ENCODE peak calls at places on chromosomes 2 and 18, in six cellular contexts. X is left lobe of liver; C is HuH-7.5; S is activated naive CD8-positive, alpha-beta T cell treated with anti-CD3 and anti-CD28 coated beads, Interleukin-2, amount 50 U/mL, for 24 hours; L is HCEC 1CT; P is progenitor cell of endocrine pancreas. F is an unnamed sample.

GRCh38 chr2:181948227-181948626 is 37.4 kb upstream of the PPP1R1C start:
- DNase-seq in S (no peak), X (no peak), C (no peak), L (peak), P (no peak), F (no peak)

GRCh38 chr2:46273225-46273863 is 23.9 kb upstream of the EPAS1 start:
- DNase-seq in C (no peak), S (no peak), P (no peak), X (no peak), L (no peak), F (no peak)

GRCh38 chr2:96138146-96139145 is at the start of gene ASTL:
- DNase-seq in P (peak), S (peak), X (no peak), L (peak), C (peak), F (peak)

GRCh38 chr2:189440644-189440946 is 679 bp upstream of the WDR75 start:
- DNase-seq in C (no peak), L (no peak), X (no peak), S (no peak), P (no peak), F (no peak)

GRCh38 chr2:75607988-75608683 is 38.4 kb upstream of the MRPL19 start:
- DNase-seq in P (no peak), X (no peak), L (peak), S (no peak), C (no peak), F (no peak)

GRCh38 chr18:63004466-63005089 is 289.2 kb downstream of the PHLPP1 start:
- DNase-seq in C (no peak), S (no peak), X (no peak), L (no peak), P (no peak), F (no peak)

GRCh38 chr2:240121190-240121589 is 14.9 kb downstream of the COPS9 start:
- DNase-seq in C (no peak), L (no peak), S (no peak), X (no peak), P (no peak), F (no peak)

GRCh38 chr2:37005118-37005868 is 39.0 kb upstream of the STRN start:
- DNase-seq in S (no peak), C (no peak), X (no peak), P (no peak), L (no peak), F (peak)

GRCh38 chr2:64056021-64056420 is 36.8 kb upstream of the VPS54 start:
- DNase-seq in S (no peak), L (no peak), P (no peak), C (no peak), X (no peak), F (no peak)

GRCh38 chr18:76620326-76620813 is 125.3 kb upstream of the ZNF516 start:
- DNase-seq in P (peak), X (no peak), C (peak), S (peak), L (peak), F (peak)

GRCh38 chr2:203596183-203596582 is 61.1 kb upstream of the RAPH1 start:
- DNase-seq in S (no peak), P (no peak), L (no peak), X (no peak), C (no peak), F (no peak)

GRCh38 chr2:198957183-198957582 is 500.6 kb downstream of the SATB2 start:
- DNase-seq in P (no peak), S (no peak), L (peak), X (no peak), C (no peak), F (no peak)

GRCh38 chr2:109243526-109244425 is 114.8 kb downstream of the SH3RF3 start:
- DNase-seq in C (no peak), X (no peak), L (no peak), S (no peak), P (no peak), F (no peak)

GRCh38 chr2:182379235-182379634 is 47.6 kb downstream of the PDE1A start:
- DNase-seq in S (no peak), X (no peak), P (no peak), L (peak), C (no peak), F (peak)

GRCh38 chr2:1455466-1455865 is 42.2 kb downstream of the TPO start:
- DNase-seq in C (no peak), P (no peak), L (no peak), S (no peak), X (no peak), F (no peak)

GRCh38 chr2:211364911-211365310 is 808.5 kb downstream of the CPS1 start:
- DNase-seq in L (no peak), P (no peak), S (no peak), C (no peak), X (no peak), F (no peak)

GRCh38 chr2:146523218-146523617 is 1321.6 kb upstream of the ACVR2A start:
- DNase-seq in L (peak), X (no peak), P (no peak), C (no peak), S (no peak), F (peak)

GRCh38 chr2:164109006-164109405 is 373.2 kb upstream of the FIGN start:
- DNase-seq in X (no peak), S (no peak), P (no peak), L (no peak), C (no peak), F (no peak)

GRCh38 chr2:105328281-105329196 is 996 bp downstream of the TGFBRAP1 start:
- DNase-seq in L (peak), C (no peak), X (no peak), P (no peak), S (peak), F (peak)

GRCh38 chr2:127076924-127077323 is 30.0 kb downstream of the BIN1 start:
- DNase-seq in X (no peak), P (no peak), S (no peak), L (no peak), C (no peak), F (no peak)

GRCh38 chr2:45275235-45275805 is 266.1 kb upstream of the SIX2 start:
- DNase-seq in C (no peak), L (peak), P (no peak), S (no peak), X (no peak), F (peak)

GRCh38 chr2:130987519-130988425 is 105.5 kb downstream of the FAM168B start:
- DNase-seq in L (no peak), S (no peak), X (no peak), P (no peak), C (no peak), F (no peak)

GRCh38 chr18:50559750-50560680 is at the start of gene MAPK4:
- DNase-seq in C (peak), X (peak), L (no peak), S (peak), P (peak), F (no peak)

GRCh38 chr2:108833219-108833618 is 46.6 kb downstream of the CCDC138 start:
- DNase-seq in P (no peak), X (no peak), S (no peak), C (no peak), L (no peak), F (peak)

GRCh38 chr2:134260726-134261125 is 6.9 kb downstream of the MGAT5 start:
- DNase-seq in X (no peak), P (no peak), L (peak), C (no peak), S (no peak), F (peak)

GRCh38 chr2:72222829-72223564 is 75.3 kb upstream of the CYP26B1 start:
- DNase-seq in C (no peak), P (no peak), S (no peak), X (no peak), L (peak), F (peak)